ENCODE peak calls at places on chromosomes 2 and 18, in six cellular contexts. P is heart left ventricle, Z is endothelial cell of umbilical vein, U is iris pigment epithelial cell, H is occipital lobe, A is AG08396. I is an unnamed sample.

GRCh38 chr2:203814661-203815540 is 52.7 kb upstream of the CTLA4 start:
- DNase-seq in P (no peak), Z (peak; percentile 78), U (peak; percentile 85), H (peak; percentile 24), A (peak; percentile 72), I (peak; percentile 77)

GRCh38 chr2:167721593-167721992 is 525.8 kb downstream of the STK39 start:
- DNase-seq in P (no peak), Z (no peak), U (no peak), H (no peak), A (no peak), I (no peak)

GRCh38 chr18:58827425-58827824 is 37.3 kb upstream of the ZNF532 start:
- DNase-seq in P (no peak), Z (no peak), U (no peak), H (no peak), A (no peak), I (no peak)

GRCh38 chr2:19845323-19845920 is 56.4 kb downstream of the TTC32 start:
- DNase-seq in P (no peak), Z (no peak), U (no peak), H (no peak), A (no peak), I (no peak)

GRCh38 chr2:126824663-126825062 is 74.0 kb upstream of the TEX51 start:
- DNase-seq in P (no peak), Z (no peak), U (no peak), H (no peak), A (no peak), I (no peak)

GRCh38 chr18:57803119-57803969 is at the start of gene ATP8B1:
- DNase-seq in P (peak; percentile 86), Z (peak; percentile 86), U (peak; percentile 76), H (peak; percentile 26), A (peak; percentile 85), I (no peak)

GRCh38 chr2:46145017-46145416 is 152.2 kb upstream of the EPAS1 start:
- DNase-seq in P (no peak), Z (no peak), U (no peak), H (no peak), A (no peak), I (no peak)

GRCh38 chr2:98801286-98801685 is 70.4 kb upstream of the MGAT4A start:
- DNase-seq in P (no peak), Z (no peak), U (no peak), H (no peak), A (no peak), I (no peak)

GRCh38 chr2:24785704-24786321 is 7.4 kb downstream of the PTRHD1 start:
- DNase-seq in P (no peak), Z (no peak), U (no peak), H (no peak), A (no peak), I (no peak)

GRCh38 chr18:3060667-3061580 is 48.0 kb upstream of the LPIN2 start:
- DNase-seq in P (no peak), Z (peak; percentile 60), U (no peak), H (no peak), A (no peak), I (no peak)

GRCh38 chr18:68462766-68463165 is 252.1 kb downstream of the TMX3 start:
- DNase-seq in P (no peak), Z (no peak), U (peak; percentile 39), H (no peak), A (no peak), I (no peak)

GRCh38 chr2:20153131-20153851 is 71.6 kb downstream of the SDC1 start:
- DNase-seq in P (no peak), Z (no peak), U (no peak), H (no peak), A (no peak), I (no peak)

GRCh38 chr18:60404686-60405085 is 32.1 kb upstream of the MC4R start:
- DNase-seq in P (no peak), Z (no peak), U (no peak), H (no peak), A (no peak), I (no peak)

GRCh38 chr18:48994044-48994651 is 43.4 kb upstream of the SMAD7 start:
- DNase-seq in P (peak; percentile 46), Z (no peak), U (peak; percentile 72), H (no peak), A (peak; percentile 66), I (peak; percentile 87)

GRCh38 chr2:109266998-109267854 is 138.2 kb downstream of the SH3RF3 start:
- DNase-seq in P (peak; percentile 50), Z (peak; percentile 87), U (peak; percentile 52), H (no peak), A (no peak), I (no peak)

GRCh38 chr2:72271276-72271614 is 123.6 kb upstream of the CYP26B1 start:
- DNase-seq in P (no peak), Z (peak; percentile 30), U (peak; percentile 45), H (no peak), A (no peak), I (no peak)

GRCh38 chr2:159677654-159678053 is 34.7 kb upstream of the MARCHF7 start:
- DNase-seq in P (no peak), Z (peak; percentile 55), U (peak; percentile 37), H (no peak), A (no peak), I (no peak)

GRCh38 chr2:120958623-120959366 is 223.1 kb downstream of the GLI2 start:
- DNase-seq in P (no peak), Z (no peak), U (no peak), H (no peak), A (no peak), I (no peak)

GRCh38 chr2:232113821-232114220 is 152.3 kb downstream of the DIS3L2 start:
- DNase-seq in P (no peak), Z (no peak), U (peak; percentile 53), H (no peak), A (no peak), I (peak; percentile 81)

GRCh38 chr2:143581134-143581533 is 451.9 kb downstream of the ARHGAP15 start:
- DNase-seq in P (no peak), Z (no peak), U (no peak), H (no peak), A (no peak), I (no peak)

GRCh38 chr2:100240386-100240785 is 81.9 kb downstream of the LONRF2 start:
- DNase-seq in P (no peak), Z (no peak), U (no peak), H (no peak), A (no peak), I (no peak)

GRCh38 chr2:239189711-239190131 is 211.1 kb downstream of the HDAC4 start:
- DNase-seq in P (peak; percentile 48), Z (no peak), U (no peak), H (no peak), A (no peak), I (no peak)

GRCh38 chr2:105721991-105722511 is 22.7 kb upstream of the NCK2 start:
- DNase-seq in P (no peak), Z (no peak), U (no peak), H (no peak), A (no peak), I (no peak)

GRCh38 chr18:59874166-59874565 is 25.6 kb upstream of the PMAIP1 start:
- DNase-seq in P (no peak), Z (peak; percentile 73), U (peak; percentile 95), H (no peak), A (peak; percentile 78), I (peak; percentile 92)

GRCh38 chr2:113138428-113139322 is 11.3 kb downstream of the IL1RN start:
- DNase-seq in P (no peak), Z (peak; percentile 62), U (peak; percentile 66), H (no peak), A (peak; percentile 59), I (peak; percentile 66)

GRCh38 chr2:173435574-173435973 is 80.9 kb downstream of the CDCA7 start:
- DNase-seq in P (no peak), Z (no peak), U (no peak), H (no peak), A (no peak), I (no peak)

GRCh38 chr2:19312949-19313348 is 45.5 kb downstream of the OSR1 start:
- DNase-seq in P (no peak), Z (peak; percentile 10), U (peak; percentile 71), H (no peak), A (peak; percentile 59), I (peak; percentile 55)

GRCh38 chr2:147385600-147385999 is 459.2 kb upstream of the ACVR2A start:
- DNase-seq in P (no peak), Z (no peak), U (no peak), H (no peak), A (no peak), I (no peak)

GRCh38 chr2:1781291-1782080 is 37.2 kb upstream of the PXDN start:
- DNase-seq in P (no peak), Z (no peak), U (no peak), H (no peak), A (no peak), I (peak; percentile 57)

GRCh38 chr18:41538751-41539150 is 416.3 kb upstream of the PIK3C3 start:
- DNase-seq in P (no peak), Z (no peak), U (no peak), H (no peak), A (no peak), I (peak; percentile 0)

GRCh38 chr2:207630491-207630890 is 5.3 kb upstream of the METTL21A start:
- DNase-seq in P (no peak), Z (no peak), U (no peak), H (no peak), A (no peak), I (no peak)

GRCh38 chr2:165877565-165878550 is 75.7 kb downstream of the TTC21B start:
- DNase-seq in P (no peak), Z (no peak), U (peak; percentile 81), H (no peak), A (peak; percentile 9), I (no peak)

GRCh38 chr18:48470484-48471180 is 61.4 kb upstream of the ZBTB7C start:
- DNase-seq in P (no peak), Z (no peak), U (no peak), H (no peak), A (peak; percentile 47), I (no peak)

GRCh38 chr2:25567406-25567805 is 106.0 kb downstream of the DTNB start:
- DNase-seq in P (no peak), Z (peak; percentile 67), U (peak; percentile 55), H (no peak), A (peak; percentile 39), I (peak; percentile 48)

GRCh38 chr2:229085439-229085838 is 185.6 kb downstream of the PID1 start:
- DNase-seq in P (no peak), Z (no peak), U (no peak), H (no peak), A (no peak), I (no peak)

GRCh38 chr2:15706986-15707632 is 115.4 kb downstream of the DDX1 start:
- DNase-seq in P (no peak), Z (no peak), U (no peak), H (no peak), A (no peak), I (no peak)

GRCh38 chr2:113060396-113060795 is 1.4 kb downstream of the IL36RN start:
- DNase-seq in P (no peak), Z (no peak), U (peak; percentile 25), H (no peak), A (no peak), I (no peak)

GRCh38 chr18:9730786-9731185 is 22.7 kb downstream of the RAB31 start:
- DNase-seq in P (no peak), Z (no peak), U (no peak), H (no peak), A (no peak), I (no peak)

GRCh38 chr2:127508621-127509034 is 17.7 kb downstream of the IWS1 start:
- DNase-seq in P (peak; percentile 72), Z (peak; percentile 93), U (peak; percentile 92), H (peak; percentile 81), A (peak; percentile 91), I (peak; percentile 95)

GRCh38 chr2:126911111-126911796 is 12.6 kb downstream of the TEX51 start:
- DNase-seq in P (no peak), Z (no peak), U (no peak), H (no peak), A (no peak), I (no peak)

I was measured in brain microvascular endothelial cell.